ENCODE peak calls at places on chromosomes 13 and 19, in seven cellular contexts. L is cardiac fibroblast, S is lung, T is astrocyte of the spinal cord, A is Calu3, E is prostate gland, W is AG09319. O is an unnamed sample.

GRCh38 chr13:84567848-84568247 is 685.6 kb upstream of the SLITRK1 start:
- DNase-seq in L (no peak), S (no peak), T (no peak), A (no peak), E (no peak), W (no peak), O (no peak)

GRCh38 chr13:112481458-112481857 is 105.3 kb downstream of the SPACA7 start:
- DNase-seq in L (no peak), S (no peak), T (peak), A (no peak), E (no peak), W (no peak), O (peak)

GRCh38 chr19:39246951-39247669 is 1.5 kb downstream of the IFNL4 start:
- DNase-seq in L (peak), S (no peak), T (no peak), A (no peak), E (no peak), W (no peak), O (peak)

GRCh38 chr19:46287585-46287984 is 9.3 kb upstream of the HIF3A start:
- DNase-seq in L (peak), S (no peak), T (no peak), A (no peak), E (no peak), W (no peak), O (no peak)

GRCh38 chr13:110307697-110308376 is 753 bp downstream of the COL4A2 start:
- DNase-seq in L (no peak), S (no peak), T (no peak), A (no peak), E (no peak), W (no peak), O (no peak)

GRCh38 chr19:38361633-38362075 is 12.7 kb upstream of the PSMD8 start:
- DNase-seq in L (peak), S (peak), T (peak), A (peak), E (peak), W (no peak), O (peak)

GRCh38 chr13:66994097-66994496 is 236.0 kb downstream of the PCDH9 start:
- DNase-seq in L (peak), S (peak), T (peak), A (no peak), E (no peak), W (no peak), O (peak)

GRCh38 chr19:38034153-38034835 is 127.3 kb downstream of the SIPA1L3 start:
- DNase-seq in L (peak), S (no peak), T (peak), A (no peak), E (no peak), W (no peak), O (no peak)

GRCh38 chr19:2253106-2254051 is 2.8 kb downstream of the JSRP1 start:
- DNase-seq in L (no peak), S (no peak), T (no peak), A (no peak), E (no peak), W (no peak), O (peak)

GRCh38 chr19:15449620-15450527 is at the start of gene WIZ:
- DNase-seq in L (peak), S (peak), T (peak), A (peak), E (peak), W (peak), O (peak)

GRCh38 chr13:43083750-43084149 is 60.4 kb downstream of the DNAJC15 start:
- DNase-seq in L (no peak), S (no peak), T (no peak), A (no peak), E (no peak), W (no peak), O (no peak)

GRCh38 chr13:48043789-48044503 is 6.4 kb downstream of the NUDT15 start:
- DNase-seq in L (peak), S (no peak), T (peak), A (no peak), E (no peak), W (no peak), O (no peak)

GRCh38 chr13:111398715-111399299 is 78.4 kb downstream of the TEX29 start:
- DNase-seq in L (no peak), S (no peak), T (no peak), A (no peak), E (no peak), W (no peak), O (no peak)

GRCh38 chr19:18057557-18057956 is 29.2 kb downstream of the IL12RB1 start:
- DNase-seq in L (peak), S (no peak), T (no peak), A (no peak), E (peak), W (no peak), O (no peak)

GRCh38 chr13:97849305-97849704 is 104.2 kb upstream of the IPO5 start:
- DNase-seq in L (peak), S (no peak), T (peak), A (no peak), E (no peak), W (no peak), O (no peak)

GRCh38 chr13:29925457-29925856 is 75.0 kb upstream of the UBL3 start:
- DNase-seq in L (peak), S (peak), T (peak), A (peak), E (peak), W (peak), O (no peak)

GRCh38 chr13:93355094-93355493 is 128.5 kb downstream of the GPC6 start:
- DNase-seq in L (no peak), S (no peak), T (no peak), A (no peak), E (no peak), W (no peak), O (no peak)

GRCh38 chr13:31440132-31440531 is 240.4 kb downstream of the B3GLCT start:
- DNase-seq in L (no peak), S (no peak), T (no peak), A (no peak), E (no peak), W (no peak), O (no peak)

GRCh38 chr19:18304496-18305312 is 18.2 kb downstream of the LSM4 start:
- DNase-seq in L (peak), S (peak), T (peak), A (peak), E (no peak), W (no peak), O (peak)

GRCh38 chr19:52691737-52692136 is 43.1 kb downstream of the ZNF611 start:
- DNase-seq in L (no peak), S (no peak), T (no peak), A (no peak), E (no peak), W (no peak), O (peak)

GRCh38 chr19:52691215-52691610 is 43.6 kb downstream of the ZNF611 start:
- DNase-seq in L (no peak), S (no peak), T (no peak), A (no peak), E (no peak), W (no peak), O (no peak)

GRCh38 chr19:52692431-52693008 is 42.3 kb downstream of the ZNF611 start:
- DNase-seq in L (no peak), S (no peak), T (no peak), A (no peak), E (no peak), W (no peak), O (no peak)

GRCh38 chr19:52689804-52690394 is 44.9 kb downstream of the ZNF611 start:
- DNase-seq in L (no peak), S (peak), T (no peak), A (peak), E (peak), W (no peak), O (peak)

DNA sequence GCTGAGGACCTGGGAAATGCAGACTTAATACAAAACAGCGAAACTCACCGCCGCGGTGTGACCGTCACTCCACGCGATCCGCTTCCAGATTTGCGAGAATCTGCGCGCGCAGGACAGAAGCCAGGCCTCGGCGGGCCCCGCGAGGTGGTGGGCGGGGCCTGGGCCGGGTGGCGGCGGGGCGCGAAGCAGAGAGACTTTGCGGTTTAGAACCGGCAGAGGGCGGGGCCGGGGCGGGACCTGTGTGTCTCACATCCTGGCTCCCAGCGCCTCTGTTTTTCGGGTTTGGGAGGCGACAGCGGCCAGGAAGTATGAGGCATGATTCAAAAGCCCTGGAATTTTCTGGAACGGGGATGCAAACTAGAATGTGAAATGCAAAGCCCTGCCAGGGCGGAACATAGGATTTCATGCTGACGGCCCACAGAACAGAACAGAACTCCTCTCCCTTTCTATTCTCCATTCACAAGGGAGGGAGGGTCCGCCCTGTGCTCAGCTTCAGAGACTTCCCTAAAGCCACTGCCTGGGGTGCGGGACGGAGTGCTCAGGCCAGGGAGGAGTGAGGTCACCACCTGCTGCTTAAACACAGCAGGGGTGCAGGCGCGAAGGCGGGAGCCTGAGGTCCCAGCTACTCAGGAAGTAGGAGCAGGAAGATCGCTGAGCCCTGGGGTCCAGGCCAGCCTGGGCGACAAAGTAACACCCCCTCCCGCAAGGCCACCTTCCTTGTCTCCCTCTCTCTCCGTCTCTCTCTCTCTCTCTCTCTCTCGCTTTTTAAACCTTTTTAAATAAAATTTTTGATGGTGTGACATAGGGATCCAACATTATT is 44.2 kb downstream of the ZNF611 start:
- DNase-seq in L (peak), S (peak), T (peak), A (no peak), E (peak), W (peak), O (peak)
- TF ChIP-seq CTCF in L (peak), S (no peak), T (no peak), A (no peak), E (no peak), W (no peak), O (no peak)

GRCh38 chr13:23949200-23949599 is 51.9 kb upstream of the C1QTNF9B start:
- DNase-seq in L (no peak), S (no peak), T (no peak), A (no peak), E (no peak), W (no peak), O (no peak)

GRCh38 chr13:23952796-23953195 is 55.5 kb upstream of the C1QTNF9B start:
- DNase-seq in L (no peak), S (no peak), T (no peak), A (no peak), E (no peak), W (no peak), O (no peak)

GRCh38 chr13:23949736-23950135 is 52.4 kb upstream of the C1QTNF9B start:
- DNase-seq in L (no peak), S (no peak), T (no peak), A (no peak), E (no peak), W (no peak), O (no peak)

GRCh38 chr13:23947893-23948292 is 50.6 kb upstream of the C1QTNF9B start:
- DNase-seq in L (no peak), S (no peak), T (no peak), A (no peak), E (no peak), W (no peak), O (no peak)

DNA sequence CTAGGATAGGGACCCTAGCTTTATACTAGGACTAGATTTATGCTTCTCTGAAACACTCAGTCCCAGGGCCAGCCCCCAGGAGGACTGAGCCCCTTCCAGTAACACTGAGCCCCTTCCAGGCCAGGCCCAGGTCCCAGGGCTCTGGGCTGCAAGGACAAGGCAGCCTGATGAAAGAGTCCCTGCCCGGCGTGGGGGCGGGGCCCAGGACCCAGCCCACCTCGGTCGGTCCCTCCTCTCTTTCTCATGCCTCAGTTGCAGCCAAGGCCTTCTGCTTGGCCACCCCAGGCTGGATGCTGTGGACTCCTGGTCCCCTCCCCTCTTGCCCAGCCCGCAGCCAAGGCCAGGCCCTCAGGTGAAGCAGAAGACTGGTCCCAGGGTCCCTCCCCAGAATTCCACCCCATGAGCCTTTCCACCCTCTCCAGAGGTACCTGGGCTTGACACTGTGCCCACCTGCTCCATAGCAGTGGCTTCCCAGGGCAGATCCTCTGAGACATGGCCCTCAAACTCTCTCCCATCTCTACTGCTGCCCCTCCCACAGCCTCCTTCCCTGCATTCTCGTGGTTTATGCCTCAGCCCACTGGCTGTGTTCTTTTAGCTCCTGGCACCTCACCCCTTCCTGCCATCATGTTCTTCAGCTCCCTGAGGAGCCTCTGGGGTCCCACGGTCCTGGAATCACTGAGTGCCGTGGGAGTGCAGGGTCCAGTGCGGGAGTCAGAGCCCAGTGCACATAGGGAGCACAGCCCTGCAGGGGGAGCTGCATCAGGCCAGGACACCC is 53.6 kb upstream of the C1QTNF9B start:
- DNase-seq in L (no peak), S (no peak), T (no peak), A (no peak), E (no peak), W (no peak), O (no peak)
- TF ChIP-seq CTCF in L (peak), S (no peak), T (peak), A (no peak), E (no peak), W (no peak), O (no peak)

GRCh38 chr19:7869453-7869909 is 4.7 kb downstream of the PRR36 start:
- DNase-seq in L (peak), S (peak), T (no peak), A (peak), E (peak), W (no peak), O (peak)
- TF ChIP-seq CTCF in L (no peak), S (no peak), T (no peak), A (no peak), E (no peak), W (no peak), O (peak)

GRCh38 chr19:12675377-12675776 is 6.3 kb downstream of the DHPS start:
- DNase-seq in L (no peak), S (no peak), T (no peak), A (no peak), E (no peak), W (no peak), O (no peak)

GRCh38 chr19:12669272-12670158 is 2.9 kb downstream of the WDR83 start:
- DNase-seq in L (peak), S (peak), T (peak), A (peak), E (peak), W (peak), O (peak)

GRCh38 chr19:12675940-12676339 is 5.7 kb downstream of the DHPS start:
- DNase-seq in L (no peak), S (no peak), T (no peak), A (no peak), E (no peak), W (no peak), O (no peak)

GRCh38 chr19:12670159-12670928 is 3.7 kb downstream of the WDR83 start:
- DNase-seq in L (no peak), S (no peak), T (no peak), A (no peak), E (no peak), W (no peak), O (no peak)

DNA sequence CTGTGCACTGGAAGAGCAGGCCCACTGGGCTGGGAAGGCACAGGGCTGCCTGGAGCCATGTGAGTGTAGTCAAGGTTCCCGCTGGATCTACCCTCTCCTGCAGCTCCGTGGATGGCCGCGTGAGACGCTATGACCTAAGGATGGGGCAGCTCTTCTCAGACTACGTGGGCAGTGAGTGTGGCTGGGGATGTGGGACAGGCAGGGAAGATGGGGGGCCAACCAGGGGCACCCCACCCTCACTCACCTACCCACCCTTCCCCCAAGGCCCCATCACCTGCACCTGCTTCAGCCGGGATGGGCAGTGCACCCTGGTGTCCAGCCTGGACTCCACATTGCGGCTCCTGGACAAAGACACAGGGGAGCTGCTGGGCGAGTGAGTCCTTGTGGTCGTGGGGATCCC is 6.1 kb downstream of the WDR83 start:
- DNase-seq in L (no peak), S (no peak), T (no peak), A (no peak), E (no peak), W (no peak), O (no peak)
- TF ChIP-seq CTCF in L (no peak), S (no peak), T (no peak), A (no peak), E (no peak), W (no peak), O (no peak)

O was measured in activated CD8-positive, alpha-beta T cell treated with anti-CD3 and anti-CD28 coated beads for 36 hours.